ENCODE peak calls at places on chromosome 19, in nine cellular contexts. L is breast epithelium, P is endothelial cell of umbilical vein, V is A549, B is heart left ventricle, M is H1, G is tibial nerve, X is body of pancreas, Q is spleen. A is an unnamed sample.

GRCh38 chr19:48393559-48394330 is at the start of gene GRIN2D:
- DNase-seq in X (no peak), Q (no peak), G (no peak), L (no peak), M (peak), V (peak), P (peak), B (no peak), A (no peak)

GRCh38 chr19:2050349-2050990 is 574 bp downstream of the MKNK2 start:
- DNase-seq in V (no peak), X (no peak), G (no peak), L (no peak), P (no peak), M (no peak), B (no peak), Q (no peak), A (no peak)

GRCh38 chr19:13172335-13173128 is 22.3 kb downstream of the IER2 start:
- DNase-seq in B (peak), V (peak), L (peak), G (peak), Q (peak), M (no peak), P (peak), X (peak), A (peak)

GRCh38 chr19:18845961-18846360 is 14.2 kb downstream of the UPF1 start:
- DNase-seq in L (no peak), M (no peak), G (no peak), Q (peak), P (no peak), X (no peak), B (no peak), V (no peak), A (no peak)

GRCh38 chr19:8451885-8452284 is 7.1 kb downstream of the HNRNPM start:
- DNase-seq in M (no peak), Q (no peak), G (no peak), X (no peak), B (no peak), P (no peak), V (peak), L (no peak), A (no peak)

GRCh38 chr19:48967346-48968178 is 2.5 kb downstream of the FTL start:
- DNase-seq in G (peak), Q (peak), V (peak), M (no peak), L (no peak), P (no peak), B (peak), X (peak), A (no peak)

GRCh38 chr19:31110331-31110730 is 238.9 kb downstream of the TSHZ3 start:
- DNase-seq in B (no peak), Q (no peak), V (peak), G (no peak), X (no peak), M (peak), P (no peak), L (no peak), A (no peak)

GRCh38 chr19:9323557-9323918 is 441 bp upstream of the ZNF559 start:
- DNase-seq in Q (peak), X (peak), G (peak), M (no peak), V (peak), B (peak), L (peak), P (peak), A (peak)

GRCh38 chr19:45413497-45413896 is 7.1 kb downstream of the POLR1G start:
- DNase-seq in X (no peak), Q (no peak), P (no peak), L (no peak), V (no peak), G (no peak), B (no peak), M (no peak), A (no peak)

GRCh38 chr19:42254850-42255765 is at the start of gene ERF:
- DNase-seq in X (peak), M (peak), L (peak), V (peak), P (peak), B (peak), G (peak), Q (peak), A (peak)

GRCh38 chr19:28171983-28172382 is 1041.0 kb downstream of the UQCRFS1 start:
- DNase-seq in B (no peak), V (no peak), M (no peak), L (no peak), G (no peak), X (no peak), Q (no peak), P (no peak), A (no peak)

GRCh38 chr19:48637948-48638830 is 1.0 kb upstream of the DBP start:
- DNase-seq in L (peak), B (peak), M (peak), Q (peak), G (peak), X (peak), P (peak), V (peak), A (peak)

GRCh38 chr19:12092065-12092867 is 27.7 kb downstream of the ZNF844 start:
- DNase-seq in G (peak), L (peak), M (peak), P (peak), Q (peak), B (peak), X (peak), V (no peak), A (peak)
- TF ChIP-seq POLR2A in G (no peak), L (no peak), M (peak), P (peak), Q (no peak), B (peak), X (peak), V (no peak), A (no peak)

GRCh38 chr19:10420444-10421239 is at the start of gene PDE4A:
- DNase-seq in M (peak), V (peak), B (no peak), L (no peak), Q (peak), X (no peak), P (no peak), G (no peak), A (peak)
- TF ChIP-seq CTCF in M (peak), V (peak), B (no peak), L (no peak), Q (peak), X (no peak), P (peak), G (no peak), A (no peak)

GRCh38 chr19:39607021-39607420 is 4.7 kb downstream of the LGALS13 start:
- DNase-seq in M (no peak), G (no peak), B (no peak), Q (no peak), V (no peak), L (no peak), P (no peak), X (no peak), A (no peak)
- H3K4me3 ChIP-seq in M (no peak), G (no peak), B (no peak), Q (no peak), V (no peak), L (no peak), P (no peak), X (no peak), A (no peak)

GRCh38 chr19:53537523-53538377 is at the start of gene ZNF331:
- DNase-seq in P (peak), M (peak), V (peak), Q (peak), G (peak), L (peak), X (peak), B (peak), A (peak)

GRCh38 chr19:53540091-53540490 is 2.1 kb downstream of the ZNF331 start:
- DNase-seq in P (no peak), V (no peak), Q (no peak), M (no peak), G (no peak), X (no peak), B (no peak), L (no peak), A (no peak)

GRCh38 chr19:53537126-53537522 is 821 bp upstream of the ZNF331 start:
- DNase-seq in L (no peak), M (no peak), Q (no peak), P (no peak), X (no peak), B (no peak), G (no peak), V (no peak), A (no peak)

GRCh38 chr19:53536223-53536543 is 1.8 kb upstream of the ZNF331 start:
- DNase-seq in B (no peak), V (no peak), M (no peak), X (no peak), P (no peak), G (no peak), L (no peak), Q (no peak), A (no peak)

DNA sequence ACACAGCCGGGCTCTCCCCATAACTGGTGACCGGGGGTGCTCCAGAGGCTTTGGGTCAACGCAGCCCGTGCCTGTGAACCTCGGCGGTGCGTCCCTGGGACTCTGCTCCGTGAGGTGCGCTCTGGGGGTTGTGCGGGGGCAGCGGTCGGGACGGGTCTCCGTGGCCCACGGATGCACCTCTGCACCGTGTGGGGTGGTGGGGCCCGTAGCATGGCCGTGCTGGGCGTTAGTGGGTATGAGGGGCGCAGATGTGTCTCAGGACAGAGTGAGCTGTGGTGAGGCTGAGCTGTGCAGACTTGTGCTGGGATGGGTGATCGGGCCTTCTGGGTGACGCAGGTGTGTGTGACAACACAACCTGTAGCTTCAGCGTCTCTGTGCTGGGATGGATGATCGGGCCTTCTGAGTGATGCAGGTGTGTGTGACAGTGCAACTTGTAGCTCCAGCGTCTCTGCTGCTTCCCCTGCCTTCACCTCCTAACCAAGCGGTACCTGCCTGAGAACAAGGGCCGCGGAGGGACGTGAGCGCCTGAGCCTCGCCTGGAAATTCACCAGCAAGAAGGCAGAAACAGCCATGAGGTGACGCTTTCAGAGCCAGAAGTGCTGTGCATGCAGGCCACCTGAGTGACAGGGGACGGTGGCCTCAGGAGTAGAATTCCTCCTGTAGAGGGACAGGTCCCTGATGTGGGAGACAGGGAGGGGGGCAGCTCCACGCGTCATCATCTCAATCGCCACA is 599 bp downstream of the ZNF331 start:
- DNase-seq in V (no peak), X (peak), M (no peak), G (no peak), L (no peak), P (no peak), Q (no peak), B (no peak), A (peak)
- TF ChIP-seq POLR2A in V (no peak), X (no peak), M (no peak), G (no peak), L (no peak), P (no peak), Q (no peak), B (no peak), A (no peak)

DNA sequence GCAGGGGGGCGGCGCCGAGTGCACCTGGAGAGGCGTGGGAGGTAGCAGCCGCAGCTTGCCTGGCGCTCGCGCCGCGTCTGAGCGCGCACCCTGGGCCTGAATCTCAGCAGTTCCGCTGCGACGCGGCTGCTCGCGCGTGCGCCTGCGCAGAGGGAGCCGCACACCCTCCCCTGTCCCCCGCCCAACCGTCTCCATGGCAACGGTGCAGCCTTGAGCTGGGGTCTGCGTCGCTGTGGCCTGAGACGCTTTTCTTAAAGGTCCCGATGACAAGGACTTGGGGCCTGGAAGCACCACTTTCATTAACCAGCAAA is at the start of gene PNMA8B:
- DNase-seq in X (peak), V (no peak), M (peak), G (no peak), L (peak), Q (peak), B (peak), P (no peak), A (no peak)
- TF ChIP-seq CTCF in X (no peak), V (no peak), M (no peak), G (no peak), L (no peak), Q (no peak), B (no peak), P (no peak), A (no peak)

DNA sequence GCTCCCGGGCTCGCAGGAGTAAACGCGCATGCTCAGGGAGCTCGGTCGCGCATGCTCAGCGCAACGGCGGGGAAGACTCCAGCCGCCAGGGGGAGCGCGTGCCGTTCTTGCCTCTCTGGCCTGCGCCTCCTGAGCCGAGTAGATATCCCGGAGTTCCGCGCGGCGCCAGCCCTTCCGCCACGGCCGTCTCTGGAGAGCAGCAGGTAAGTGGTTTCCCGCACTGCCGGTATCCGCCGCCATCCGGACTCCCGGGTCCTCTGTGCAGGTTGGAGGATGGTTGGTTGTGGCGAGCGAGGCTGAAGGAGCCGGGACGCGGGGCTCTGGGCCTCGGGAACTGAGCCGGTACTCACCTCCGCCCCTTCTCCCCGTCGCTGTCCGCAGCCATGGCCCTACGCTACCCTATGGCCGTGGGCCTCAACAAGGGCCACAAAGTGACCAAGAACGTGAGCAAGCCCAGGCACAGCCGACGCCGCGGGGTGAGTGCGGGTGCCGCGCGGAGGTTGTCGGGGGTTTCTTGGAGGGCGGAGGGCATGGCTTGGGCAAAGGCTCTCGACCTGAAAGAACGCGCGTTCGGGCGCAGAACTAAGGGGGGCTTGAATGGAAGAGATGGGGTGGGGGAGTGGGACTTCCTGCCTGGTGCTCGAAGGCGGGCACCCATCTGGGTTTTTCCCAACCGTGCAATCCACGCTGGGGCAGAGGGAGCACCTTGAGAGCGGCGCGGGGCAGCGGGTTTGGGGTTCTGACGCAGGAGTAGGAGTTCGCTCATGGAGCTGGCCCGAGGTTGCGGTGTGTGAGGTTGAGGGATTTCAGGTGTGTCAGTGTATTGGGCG is at the start of gene RPL36:
- DNase-seq in P (peak), V (peak), M (peak), L (peak), B (peak), Q (peak), X (peak), G (peak), A (peak)
- H3K4me3 ChIP-seq in P (peak), V (peak), M (peak), L (peak), B (peak), Q (peak), X (peak), G (peak), A (peak)